ENCODE peak calls at places on chromosomes 12 and 14, in six cellular contexts. Y is NCI-H1436; K is HFFc6; V is stimulated activated CD4-positive, alpha-beta T cell treated with anti-CD3 and anti-CD28 coated beads, Interleukin-15, amount 100 ng/mL, for 1 hour; P is GM12865; D is AG04450. E is an unnamed sample.

GRCh38 chr12:101204598-101205304 is 5.3 kb downstream of the SLC5A8 start:
- DNase-seq in K (no peak), P (peak), V (no peak), Y (no peak), D (no peak), E (no peak)

GRCh38 chr14:101508196-101508947 is 52.9 kb upstream of the DIO3 start:
- DNase-seq in D (no peak), P (no peak), V (no peak), Y (no peak), K (no peak), E (no peak)

GRCh38 chr12:66629138-66629880 is 49.6 kb downstream of the GRIP1 start:
- DNase-seq in D (no peak), K (no peak), V (no peak), Y (no peak), P (no peak), E (no peak)

GRCh38 chr12:6096527-6096926 is 27.9 kb downstream of the VWF start:
- DNase-seq in P (no peak), Y (no peak), V (no peak), D (no peak), K (no peak), E (no peak)

GRCh38 chr14:90661881-90662280 is 154.3 kb downstream of the TTC7B start:
- DNase-seq in Y (no peak), K (no peak), D (no peak), P (no peak), V (no peak), E (no peak)

GRCh38 chr12:76346236-76346635 is 2.0 kb downstream of the BBS10 start:
- DNase-seq in K (no peak), D (no peak), V (no peak), Y (no peak), P (no peak), E (no peak)

GRCh38 chr12:92248977-92249376 is 103.3 kb upstream of the BTG1 start:
- DNase-seq in V (no peak), D (no peak), Y (no peak), K (no peak), P (no peak), E (no peak)

GRCh38 chr14:100885196-100886030 is 18.1 kb downstream of the RTL1 start:
- DNase-seq in V (no peak), Y (no peak), K (no peak), D (no peak), P (no peak), E (no peak)

GRCh38 chr12:96061864-96062453 is 26.6 kb upstream of the LTA4H start:
- DNase-seq in K (peak), P (peak), V (peak), D (peak), Y (peak), E (peak)

GRCh38 chr14:86057018-86057667 is 527.2 kb downstream of the FLRT2 start:
- DNase-seq in Y (peak), K (peak), P (peak), V (no peak), D (no peak), E (peak)

GRCh38 chr14:90536511-90537191 is 139.8 kb downstream of the CALM1 start:
- DNase-seq in Y (no peak), K (no peak), D (no peak), P (no peak), V (no peak), E (no peak)

GRCh38 chr12:49825971-49826421 is 2.2 kb downstream of the NCKAP5L start:
- DNase-seq in K (no peak), P (no peak), D (no peak), V (no peak), Y (no peak), E (no peak)

GRCh38 chr14:31024042-31024480 is 1.4 kb upstream of the AP4S1 start:
- DNase-seq in D (no peak), V (no peak), Y (no peak), P (no peak), K (no peak), E (no peak)

GRCh38 chr12:124006582-124007170 is 33.7 kb downstream of the ZNF664 start:
- DNase-seq in Y (no peak), K (no peak), P (peak), D (no peak), V (no peak), E (peak)

GRCh38 chr12:65741662-65742480 is 82.4 kb upstream of the HMGA2 start:
- DNase-seq in Y (no peak), P (peak), V (no peak), D (no peak), K (peak), E (no peak)

GRCh38 chr14:94998110-94998509 is 159.2 kb downstream of the DICER1 start:
- DNase-seq in D (no peak), K (no peak), P (no peak), Y (no peak), V (no peak), E (no peak)

GRCh38 chr12:111434680-111435338 is 29.1 kb downstream of the SH2B3 start:
- DNase-seq in V (peak), D (no peak), Y (no peak), P (peak), K (peak), E (peak)

GRCh38 chr12:122681814-122682213 is 21.3 kb downstream of the HCAR2 start:
- DNase-seq in P (peak), K (no peak), Y (no peak), D (no peak), V (no peak), E (no peak)

GRCh38 chr14:63671987-63672386 is 30.3 kb upstream of the WDR89 start:
- DNase-seq in P (no peak), Y (no peak), V (no peak), K (no peak), D (no peak), E (no peak)

GRCh38 chr12:120656008-120656407 is 15.6 kb downstream of the CABP1 start:
- DNase-seq in D (no peak), K (no peak), V (no peak), Y (no peak), P (no peak), E (no peak)

GRCh38 chr12:43306066-43306465 is 245.9 kb downstream of the ADAMTS20 start:
- DNase-seq in V (no peak), P (no peak), Y (no peak), K (peak), D (peak), E (no peak)

GRCh38 chr12:109833307-109834189 is at the start of gene TRPV4:
- DNase-seq in V (no peak), Y (no peak), K (no peak), D (no peak), P (no peak), E (no peak)

GRCh38 chr12:89507015-89507824 is 17.4 kb downstream of the GALNT4 start:
- DNase-seq in P (no peak), Y (no peak), V (no peak), D (no peak), K (no peak), E (no peak)

GRCh38 chr14:77124345-77125274 is 17.0 kb downstream of the ZDHHC22 start:
- DNase-seq in V (peak), K (peak), P (peak), Y (no peak), D (no peak), E (no peak)

GRCh38 chr14:104749111-104749649 is 3.8 kb upstream of the SIVA1 start:
- DNase-seq in D (no peak), V (no peak), P (no peak), K (peak), Y (no peak), E (no peak)

GRCh38 chr14:55131782-55132181 is 2.7 kb downstream of the LGALS3 start:
- DNase-seq in P (peak), K (no peak), D (no peak), V (no peak), Y (no peak), E (no peak)

GRCh38 chr14:104221636-104222375 is 83.4 kb downstream of the KIF26A start:
- DNase-seq in P (no peak), K (no peak), Y (no peak), V (no peak), D (no peak), E (no peak)

GRCh38 chr14:59819446-59820088 is 51.0 kb downstream of the RTN1 start:
- DNase-seq in Y (no peak), P (no peak), V (no peak), K (no peak), D (no peak), E (no peak)

E was measured in MM.1S.